ENCODE peak calls at places on chromosomes 4 and X, in nine cellular contexts. J is lower lobe of right lung; A is CD8-positive, alpha-beta T cell; I is thoracic aorta; U is ascending aorta; P is spleen; L is ovary; H is psoas muscle; G is heart left ventricle. S is an unnamed sample. For H3K27me3 and H3K36me3, the result is how much of the 10 kb centered on the place peaks cover.

GRCh38 chr4:182752158-182752910 is 164.9 kb downstream of the DCTD start:
- DNase-seq in J (no peak), A (no peak), I (no peak), U (no peak), P (no peak), L (no peak), H (no peak), G (no peak), S (no peak)

GRCh38 chr4:125049711-125050110 is 265.0 kb upstream of the FAT4 start:
- DNase-seq in J (no peak), A (no peak), I (no peak), U (no peak), P (no peak), L (no peak), H (no peak), G (no peak), S (no peak)

GRCh38 chrX:123731987-123732678 is 719 bp downstream of the THOC2 start:
- DNase-seq in J (no peak), A (no peak), I (no peak), U (no peak), P (peak), L (peak), H (no peak), G (peak), S (peak)

GRCh38 chrX:123860506-123860840 is 620 bp downstream of the XIAP start:
- DNase-seq in J (no peak), A (no peak), I (no peak), U (no peak), P (no peak), L (no peak), H (no peak), G (no peak), S (no peak)

GRCh38 chr4:143921160-143921559 is 15.8 kb upstream of the GYPE start:
- DNase-seq in J (no peak), A (no peak), I (no peak), U (no peak), P (no peak), L (no peak), H (no peak), G (no peak), S (no peak)

GRCh38 chrX:111164728-111165127 is 68.7 kb downstream of the PAK3 start:
- DNase-seq in J (no peak), A (no peak), I (no peak), U (no peak), P (no peak), L (no peak), H (no peak), G (no peak), S (no peak)

GRCh38 chrX:26192204-26192603 is at the start of gene MAGEB6:
- DNase-seq in J (no peak), A (no peak), I (no peak), U (no peak), P (no peak), L (no peak), H (no peak), G (no peak), S (no peak)

GRCh38 chr4:137390707-137391106 is 141.6 kb downstream of the PCDH18 start:
- DNase-seq in J (no peak), A (no peak), I (no peak), U (no peak), P (no peak), L (no peak), H (no peak), G (no peak), S (no peak)

GRCh38 chr4:88112856-88113255 is 45.6 kb downstream of the ABCG2 start:
- DNase-seq in J (no peak), A (no peak), I (no peak), U (no peak), P (no peak), L (no peak), H (no peak), G (no peak), S (no peak)

GRCh38 chr4:73434311-73434710 is 1.7 kb upstream of the AFP start:
- DNase-seq in J (no peak), A (no peak), I (no peak), U (no peak), P (no peak), L (no peak), H (no peak), G (no peak), S (no peak)

GRCh38 chr4:93834371-93835066 is 6.0 kb downstream of the ATOH1 start:
- DNase-seq in J (no peak), A (no peak), I (no peak), U (no peak), P (no peak), L (no peak), H (no peak), G (no peak), S (no peak)

GRCh38 chrX:34848281-34848680 is 94.3 kb upstream of the FAM47B start:
- DNase-seq in J (no peak), A (no peak), I (no peak), U (no peak), P (no peak), L (no peak), H (no peak), G (no peak), S (no peak)

GRCh38 chrX:31225819-31226218 is 154.0 kb upstream of the FTHL17 start:
- DNase-seq in J (no peak), A (no peak), I (no peak), U (no peak), P (no peak), L (no peak), H (no peak), G (no peak), S (no peak)

GRCh38 chr4:53617101-53617680 is 25.9 kb upstream of the LNX1 start:
- DNase-seq in J (no peak), A (no peak), I (no peak), U (no peak), P (no peak), L (no peak), H (no peak), G (no peak), S (no peak)

GRCh38 chr4:64533637-64534036 is 124.4 kb upstream of the TECRL start:
- DNase-seq in J (no peak), A (no peak), I (no peak), U (no peak), P (no peak), L (no peak), H (no peak), G (no peak), S (no peak)

GRCh38 chr4:79442422-79442821 is 34.4 kb upstream of the GK2 start:
- DNase-seq in J (no peak), A (no peak), I (no peak), U (no peak), P (no peak), L (no peak), H (no peak), G (no peak), S (no peak)

GRCh38 chr4:26717332-26717731 is 133.4 kb downstream of the TBC1D19 start:
- DNase-seq in J (no peak), A (no peak), I (no peak), U (no peak), P (no peak), L (no peak), H (no peak), G (no peak), S (no peak)

GRCh38 chr4:169098054-169098896 is 88.2 kb upstream of the CBR4 start:
- DNase-seq in J (no peak), A (no peak), I (no peak), U (no peak), P (no peak), L (no peak), H (no peak), G (no peak), S (no peak)

GRCh38 chr4:13766722-13767495 is 139.4 kb upstream of the BOD1L1 start:
- DNase-seq in J (no peak), A (no peak), I (no peak), U (no peak), P (no peak), L (no peak), H (no peak), G (peak), S (no peak)

GRCh38 chr4:53563824-53564223 is 27.5 kb downstream of the LNX1 start:
- DNase-seq in J (no peak), A (no peak), I (no peak), U (no peak), P (no peak), L (no peak), H (no peak), G (no peak), S (no peak)

GRCh38 chrX:154059729-154060245 is 37.7 kb downstream of the MECP2 start:
- DNase-seq in J (no peak), A (no peak), I (no peak), U (no peak), P (no peak), L (no peak), H (no peak), G (no peak), S (no peak)

GRCh38 chr4:78169728-78170127 is 112.6 kb downstream of the FRAS1 start:
- DNase-seq in J (no peak), A (no peak), I (no peak), U (no peak), P (no peak), L (no peak), H (no peak), G (no peak), S (no peak)

GRCh38 chr4:88614058-88614457 is 21.8 kb downstream of the HERC3 start:
- DNase-seq in J (no peak), A (no peak), I (no peak), U (no peak), P (no peak), L (no peak), H (no peak), G (no peak), S (no peak)

GRCh38 chr4:147831452-147832192 is 99.7 kb downstream of the ARHGAP10 start:
- DNase-seq in J (no peak), A (no peak), I (peak), U (peak), P (no peak), L (no peak), H (peak), G (no peak), S (no peak)

GRCh38 chr4:162682651-162683050 is 484.0 kb downstream of the NAF1 start:
- DNase-seq in J (no peak), A (no peak), I (no peak), U (no peak), P (no peak), L (no peak), H (no peak), G (no peak), S (no peak)

GRCh38 chr4:54482529-54482961 is 175.2 kb upstream of the KIT start:
- DNase-seq in J (no peak), A (no peak), I (no peak), U (no peak), P (no peak), L (no peak), H (no peak), G (no peak), S (no peak)

GRCh38 chr4:46550471-46550870 is 160.5 kb upstream of the GABRA2 start:
- DNase-seq in J (no peak), A (no peak), I (no peak), U (no peak), P (no peak), L (no peak), H (no peak), G (no peak), S (no peak)

GRCh38 chr4:57013529-57014120 is 34.9 kb downstream of the POLR2B start:
- DNase-seq in J (no peak), A (no peak), I (no peak), U (no peak), P (no peak), L (no peak), H (no peak), G (no peak), S (no peak)

GRCh38 chr4:181684310-181684709 is 558.9 kb upstream of the TENM3 start:
- DNase-seq in J (no peak), A (no peak), I (no peak), U (no peak), P (no peak), L (no peak), H (no peak), G (no peak), S (no peak)

GRCh38 chr4:182142146-182143085 is 100.8 kb upstream of the TENM3 start:
- DNase-seq in J (no peak), A (no peak), I (no peak), U (no peak), P (no peak), L (no peak), H (no peak), G (no peak), S (no peak)

GRCh38 chr4:14583752-14584151 is 418.5 kb upstream of the CPEB2 start:
- DNase-seq in J (no peak), A (no peak), I (no peak), U (no peak), P (no peak), L (no peak), H (no peak), G (no peak), S (no peak)

GRCh38 chrX:119093991-119094741 is 21.4 kb downstream of the CT47C1 start:
- DNase-seq in J (no peak), A (no peak), I (no peak), U (no peak), P (no peak), L (no peak), H (no peak), G (no peak), S (no peak)

GRCh38 chrX:49308604-49309269 is 5.3 kb downstream of the GAGE10 start:
- DNase-seq in J (peak), A (no peak), I (no peak), U (no peak), P (peak), L (peak), H (no peak), G (no peak), S (no peak)

GRCh38 chrX:70049406-70049805 is 332 bp downstream of the AWAT2 start:
- DNase-seq in J (no peak), A (no peak), I (no peak), U (no peak), P (no peak), L (no peak), H (no peak), G (no peak), S (no peak)
- H3K27me3 ChIP-seq in J (under half), A (under half), I (under half), U (under half), P (under half), L (under half), H (under half), G (under half), S (under half)

GRCh38 chr4:126106658-126107057 is 791.9 kb downstream of the FAT4 start:
- DNase-seq in J (no peak), A (no peak), I (no peak), U (no peak), P (no peak), L (no peak), H (no peak), G (no peak), S (no peak)
- TF ChIP-seq CTCF in J (no peak), A (no peak), I (no peak), U (no peak), P (no peak), L (no peak), H (no peak), G (no peak), S (no peak)

DNA sequence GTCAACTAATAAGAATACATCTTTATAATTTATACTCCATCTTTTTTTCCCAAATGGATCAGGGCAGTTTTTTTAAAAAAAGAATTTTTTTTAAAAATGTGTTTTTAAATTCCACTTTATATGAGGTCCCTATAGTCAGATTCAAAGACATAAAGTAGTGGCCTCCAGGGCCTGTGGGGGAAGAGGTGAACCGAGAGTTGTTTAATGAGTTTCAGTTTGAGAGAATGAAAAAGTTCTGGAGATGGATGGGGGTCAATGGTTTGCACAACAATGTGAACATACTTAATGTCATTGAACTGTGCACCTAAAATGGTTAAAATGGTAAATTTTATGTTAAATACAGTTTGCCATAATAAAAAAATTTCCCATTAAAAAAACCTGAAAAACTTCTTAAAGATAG is 53.8 kb downstream of the ZNF827 start:
- DNase-seq in J (no peak), A (no peak), I (no peak), U (no peak), P (no peak), L (no peak), H (no peak), G (no peak), S (no peak)
- H3K36me3 ChIP-seq in J (under half), A (under half), I (under half), U (under half), P (under half), L (under half), H (under half), G (under half), S (under half)

DNA sequence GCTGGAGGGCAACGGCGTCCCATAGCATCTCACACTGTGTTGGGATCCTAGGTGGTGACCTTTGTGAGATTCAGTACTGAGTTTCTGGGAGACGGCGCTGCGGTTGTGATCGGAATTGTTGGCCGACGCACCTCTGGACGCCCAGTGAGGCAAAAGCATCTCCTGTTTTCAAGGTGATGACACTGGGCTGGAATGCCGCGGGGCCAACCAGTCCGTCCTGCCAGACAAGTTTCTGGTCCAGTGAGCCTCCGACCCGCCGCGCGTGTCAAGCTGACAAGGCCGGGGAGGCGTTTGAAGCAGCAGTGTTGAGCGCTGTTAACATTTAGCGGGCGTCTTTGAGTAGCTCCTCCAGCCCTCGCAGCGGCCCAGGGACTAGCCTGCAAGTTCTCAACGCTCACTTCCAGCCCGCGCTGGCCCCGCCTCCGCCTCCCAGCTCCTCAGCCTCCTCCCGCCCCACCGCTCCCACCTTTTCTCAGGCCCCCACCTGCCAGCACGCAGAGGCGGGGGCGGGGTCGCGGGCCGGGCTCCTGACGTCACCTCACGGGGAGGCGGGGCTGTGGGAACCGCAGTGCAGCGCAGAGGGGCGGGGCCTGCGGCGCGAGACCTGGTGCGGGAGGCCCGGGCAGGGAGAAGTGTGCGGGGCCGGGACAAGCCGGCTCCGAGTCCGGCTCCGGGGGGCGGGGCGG is 482 bp upstream of the CDS1 start:
- DNase-seq in J (peak), A (peak), I (peak), U (peak), P (peak), L (peak), H (peak), G (peak), S (peak)
- H3K27me3 ChIP-seq in J (under half), A (under half), I (under half), U (under half), P (half or more), L (under half), H (half or more), G (under half), S (under half)

DNA sequence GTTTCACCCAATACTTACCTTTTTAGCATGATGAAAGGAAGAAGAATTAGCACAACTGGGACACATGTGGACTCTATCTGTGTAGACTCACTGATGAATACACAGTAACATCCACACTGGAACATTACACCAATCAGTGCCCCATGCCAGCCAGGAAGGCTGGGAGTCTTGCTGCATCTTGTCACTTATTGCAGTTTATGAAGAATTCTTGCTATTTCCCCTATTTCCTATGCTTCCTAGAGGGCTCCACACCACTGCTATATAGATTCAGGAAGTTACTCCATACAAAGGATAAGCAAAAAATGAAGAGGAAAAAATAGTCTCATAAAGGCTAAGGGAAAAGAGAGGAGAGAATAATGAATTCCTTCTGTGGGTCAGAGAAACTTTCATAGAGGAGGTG is 201.0 kb downstream of the CAMK2D start:
- DNase-seq in J (no peak), A (no peak), I (no peak), U (no peak), P (no peak), L (no peak), H (no peak), G (no peak), S (no peak)
- TF ChIP-seq CTCF in J (no peak), A (no peak), I (no peak), U (no peak), P (no peak), L (no peak), H (no peak), G (no peak), S (no peak)

DNA sequence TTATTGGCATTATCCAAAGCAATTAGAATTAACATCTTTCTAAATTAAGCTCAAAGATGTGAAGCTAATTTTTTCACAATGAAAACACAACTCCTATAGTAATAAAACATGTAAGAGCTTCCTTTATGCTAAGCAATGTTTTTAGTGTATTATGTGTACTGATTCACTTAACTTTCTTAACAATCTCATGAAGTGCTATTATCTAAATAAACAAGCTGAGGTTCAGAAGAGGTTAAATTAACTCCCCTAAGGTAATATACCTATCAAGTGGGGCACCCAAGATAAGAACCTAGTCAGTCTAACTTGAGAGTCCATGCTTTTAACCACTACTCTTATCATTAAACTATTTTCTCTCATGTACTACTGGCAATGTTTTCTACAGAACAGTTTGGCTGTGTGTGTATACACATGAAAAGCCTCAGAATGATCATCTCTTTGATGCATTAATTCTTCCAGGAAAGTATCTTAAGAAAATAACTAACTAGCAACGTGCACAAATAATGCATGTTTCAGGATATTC is 13.6 kb downstream of the G3BP2 start:
- DNase-seq in J (no peak), A (no peak), I (no peak), U (no peak), P (no peak), L (no peak), H (no peak), G (no peak), S (no peak)
- H3K36me3 ChIP-seq in J (half or more), A (under half), I (under half), U (under half), P (half or more), L (under half), H (under half), G (under half), S (under half)

DNA sequence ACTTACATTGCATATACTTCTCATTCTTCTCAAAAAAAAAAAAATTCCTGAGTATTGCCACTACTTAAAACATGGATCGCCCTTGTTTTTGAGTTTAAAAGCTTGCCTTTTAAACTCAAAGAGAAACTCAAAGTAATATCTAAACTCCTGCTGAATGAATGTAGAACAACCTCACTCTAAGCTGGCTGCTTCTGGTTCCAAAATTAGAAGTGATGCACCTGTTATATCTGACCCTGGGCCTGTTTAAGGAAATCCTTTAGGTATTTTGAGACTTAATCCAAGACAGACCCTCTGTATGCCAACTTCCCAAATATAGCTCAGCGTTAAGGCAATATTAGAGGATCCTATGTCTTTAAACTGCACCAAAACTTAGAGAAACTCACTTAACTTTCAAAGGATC is 1.8 kb upstream of the OTUD4 start:
- DNase-seq in J (no peak), A (no peak), I (no peak), U (no peak), P (no peak), L (no peak), H (no peak), G (no peak), S (no peak)
- H3K27me3 ChIP-seq in J (under half), A (under half), I (under half), U (under half), P (under half), L (under half), H (under half), G (under half), S (under half)